ENCODE peak calls at places on chromosome 1, in eight cellular contexts. O is stimulated activated CD4-positive, alpha-beta T cell treated with anti-CD3 and anti-CD28 coated beads, Interleukin-15, amount 100 ng/mL, for 1 hour; U is NCI-H1092; H is Peyer's patch; W is kidney glomerular epithelial cell; A is DMS153; V is heart left ventricle; C is body of pancreas. G is an unnamed sample.

GRCh38 chr1:30271401-30272287 is 451.7 kb downstream of the MATN1 start:
- DNase-seq in O (no peak), U (no peak), H (no peak), W (no peak), A (no peak), V (no peak), C (no peak), G (no peak)

GRCh38 chr1:1606232-1606631 is 6.3 kb upstream of the FNDC10 start:
- DNase-seq in O (no peak), U (no peak), H (no peak), W (no peak), A (no peak), V (peak), C (no peak), G (no peak)

GRCh38 chr1:216554934-216555333 is 131.7 kb upstream of the USH2A start:
- DNase-seq in O (no peak), U (no peak), H (no peak), W (peak), A (no peak), V (no peak), C (no peak), G (no peak)

GRCh38 chr1:41118645-41119044 is 97.1 kb upstream of the SLFNL1 start:
- DNase-seq in O (no peak), U (no peak), H (no peak), W (no peak), A (no peak), V (no peak), C (no peak), G (no peak)

GRCh38 chr1:202131956-202132821 is 9.5 kb downstream of the GPR37L1 start:
- DNase-seq in O (no peak), U (no peak), H (no peak), W (no peak), A (no peak), V (peak), C (peak), G (no peak)

GRCh38 chr1:42684139-42684538 is 1.9 kb downstream of the YBX1 start:
- DNase-seq in O (no peak), U (no peak), H (no peak), W (no peak), A (no peak), V (no peak), C (no peak), G (no peak)

GRCh38 chr1:11531314-11531870 is 52.4 kb downstream of the DISP3 start:
- DNase-seq in O (no peak), U (no peak), H (no peak), W (no peak), A (no peak), V (no peak), C (no peak), G (no peak)

GRCh38 chr1:28602536-28603439 is 10.7 kb downstream of the RAB42 start:
- DNase-seq in O (no peak), U (peak), H (peak), W (peak), A (peak), V (peak), C (peak), G (no peak)

GRCh38 chr1:8027748-8028631 is 1.9 kb upstream of the ERRFI1 start:
- DNase-seq in O (no peak), U (no peak), H (no peak), W (peak), A (peak), V (no peak), C (no peak), G (no peak)

GRCh38 chr1:33152685-33153432 is 29.0 kb downstream of the TRIM62 start:
- DNase-seq in O (no peak), U (peak), H (no peak), W (no peak), A (peak), V (peak), C (peak), G (no peak)

GRCh38 chr1:185360714-185361113 is 43.7 kb upstream of the IVNS1ABP start:
- DNase-seq in O (no peak), U (no peak), H (no peak), W (no peak), A (no peak), V (no peak), C (no peak), G (no peak)

GRCh38 chr1:24322636-24323177 is 3.5 kb downstream of the GRHL3 start:
- DNase-seq in O (no peak), U (no peak), H (no peak), W (no peak), A (no peak), V (no peak), C (no peak), G (no peak)

GRCh38 chr1:201214461-201214860 is 23.8 kb downstream of the IGFN1 start:
- DNase-seq in O (no peak), U (no peak), H (no peak), W (no peak), A (no peak), V (no peak), C (no peak), G (no peak)

GRCh38 chr1:204493145-204493881 is 1.3 kb downstream of the PIK3C2B start:
- DNase-seq in O (no peak), U (peak), H (peak), W (no peak), A (peak), V (peak), C (peak), G (no peak)

GRCh38 chr1:108523829-108524228 is 36.1 kb upstream of the EEIG2 start:
- DNase-seq in O (no peak), U (no peak), H (no peak), W (no peak), A (no peak), V (no peak), C (no peak), G (no peak)

G was measured in cortex of kidney.